ENCODE peak calls at places on chromosomes 4 and X, in six cellular contexts. One of them, this sample, is unnamed.

GRCh38 chr4:48943387-48943786 is 36.8 kb upstream of the OCIAD2 start:
- DNase-seq in stimulated activated CD8-positive, alpha-beta memory T cell treated with anti-CD3 and anti-CD28 coated beads, Interleukin-7, amount 100 ng/mL, for 1 hour: no peak
- DNase-seq in effector memory CD4-positive, alpha-beta T cell: no peak
- DNase-seq in foreskin fibroblast: no peak
- DNase-seq in effector CD4-positive, alpha-beta T cell: no peak
- DNase-seq in stromal cell of bone marrow: no peak
- DNase-seq in this sample: no peak

GRCh38 chr4:3850128-3850527 is 83.9 kb downstream of the ADRA2C start:
- DNase-seq in foreskin fibroblast: no peak
- DNase-seq in effector CD4-positive, alpha-beta T cell: no peak
- DNase-seq in stromal cell of bone marrow: no peak
- DNase-seq in stimulated activated CD8-positive, alpha-beta memory T cell treated with anti-CD3 and anti-CD28 coated beads, Interleukin-7, amount 100 ng/mL, for 1 hour: no peak
- DNase-seq in effector memory CD4-positive, alpha-beta T cell: no peak
- DNase-seq in this sample: no peak

GRCh38 chrX:112874614-112875013 is 34.0 kb upstream of the AMOT start:
- DNase-seq in effector memory CD4-positive, alpha-beta T cell: no peak
- DNase-seq in stimulated activated CD8-positive, alpha-beta memory T cell treated with anti-CD3 and anti-CD28 coated beads, Interleukin-7, amount 100 ng/mL, for 1 hour: no peak
- DNase-seq in effector CD4-positive, alpha-beta T cell: no peak
- DNase-seq in foreskin fibroblast: no peak
- DNase-seq in stromal cell of bone marrow: no peak
- DNase-seq in this sample: no peak

GRCh38 chr4:88244821-88245579 is 39.4 kb downstream of the PPM1K start:
- DNase-seq in stimulated activated CD8-positive, alpha-beta memory T cell treated with anti-CD3 and anti-CD28 coated beads, Interleukin-7, amount 100 ng/mL, for 1 hour: no peak
- DNase-seq in foreskin fibroblast: no peak
- DNase-seq in stromal cell of bone marrow: no peak
- DNase-seq in effector CD4-positive, alpha-beta T cell: peak; percentile 6
- DNase-seq in effector memory CD4-positive, alpha-beta T cell: no peak
- DNase-seq in this sample: no peak

GRCh38 chr4:25235401-25235800 is 1.6 kb downstream of the PI4K2B start:
- DNase-seq in effector CD4-positive, alpha-beta T cell: no peak
- DNase-seq in stimulated activated CD8-positive, alpha-beta memory T cell treated with anti-CD3 and anti-CD28 coated beads, Interleukin-7, amount 100 ng/mL, for 1 hour: no peak
- DNase-seq in effector memory CD4-positive, alpha-beta T cell: no peak
- DNase-seq in stromal cell of bone marrow: no peak
- DNase-seq in foreskin fibroblast: no peak
- DNase-seq in this sample: peak; percentile 21

GRCh38 chr4:15186149-15186548 is 183.9 kb downstream of the CPEB2 start:
- DNase-seq in foreskin fibroblast: no peak
- DNase-seq in stimulated activated CD8-positive, alpha-beta memory T cell treated with anti-CD3 and anti-CD28 coated beads, Interleukin-7, amount 100 ng/mL, for 1 hour: no peak
- DNase-seq in effector memory CD4-positive, alpha-beta T cell: no peak
- DNase-seq in stromal cell of bone marrow: no peak
- DNase-seq in effector CD4-positive, alpha-beta T cell: no peak
- DNase-seq in this sample: no peak

GRCh38 chrX:10611441-10612090 is 8.8 kb downstream of the MID1 start:
- DNase-seq in effector memory CD4-positive, alpha-beta T cell: no peak
- DNase-seq in foreskin fibroblast: no peak
- DNase-seq in stromal cell of bone marrow: no peak
- DNase-seq in stimulated activated CD8-positive, alpha-beta memory T cell treated with anti-CD3 and anti-CD28 coated beads, Interleukin-7, amount 100 ng/mL, for 1 hour: no peak
- DNase-seq in effector CD4-positive, alpha-beta T cell: no peak
- DNase-seq in this sample: no peak

GRCh38 chr4:911221-911751 is 20.8 kb downstream of the GAK start:
- DNase-seq in effector CD4-positive, alpha-beta T cell: no peak
- DNase-seq in foreskin fibroblast: no peak
- DNase-seq in stromal cell of bone marrow: no peak
- DNase-seq in effector memory CD4-positive, alpha-beta T cell: no peak
- DNase-seq in stimulated activated CD8-positive, alpha-beta memory T cell treated with anti-CD3 and anti-CD28 coated beads, Interleukin-7, amount 100 ng/mL, for 1 hour: no peak
- DNase-seq in this sample: no peak

GRCh38 chr4:52037730-52038108 is 380 bp downstream of the SGCB start:
- DNase-seq in effector memory CD4-positive, alpha-beta T cell: no peak
- DNase-seq in stimulated activated CD8-positive, alpha-beta memory T cell treated with anti-CD3 and anti-CD28 coated beads, Interleukin-7, amount 100 ng/mL, for 1 hour: no peak
- DNase-seq in stromal cell of bone marrow: no peak
- DNase-seq in effector CD4-positive, alpha-beta T cell: no peak
- DNase-seq in foreskin fibroblast: no peak
- DNase-seq in this sample: peak; percentile 39

GRCh38 chr4:48780867-48781219 is 764 bp upstream of the FRYL start:
- DNase-seq in stromal cell of bone marrow: no peak
- DNase-seq in effector CD4-positive, alpha-beta T cell: peak; percentile 30
- DNase-seq in stimulated activated CD8-positive, alpha-beta memory T cell treated with anti-CD3 and anti-CD28 coated beads, Interleukin-7, amount 100 ng/mL, for 1 hour: no peak
- DNase-seq in foreskin fibroblast: peak; percentile 31
- DNase-seq in effector memory CD4-positive, alpha-beta T cell: peak; percentile 9
- DNase-seq in this sample: no peak

GRCh38 chr4:18458465-18458864 is 436.9 kb upstream of the LCORL start:
- DNase-seq in stimulated activated CD8-positive, alpha-beta memory T cell treated with anti-CD3 and anti-CD28 coated beads, Interleukin-7, amount 100 ng/mL, for 1 hour: no peak
- DNase-seq in foreskin fibroblast: no peak
- DNase-seq in effector CD4-positive, alpha-beta T cell: no peak
- DNase-seq in stromal cell of bone marrow: no peak
- DNase-seq in effector memory CD4-positive, alpha-beta T cell: no peak
- DNase-seq in this sample: no peak

GRCh38 chr4:129193357-129194100 is 97.6 kb downstream of the C4orf33 start:
- DNase-seq in effector memory CD4-positive, alpha-beta T cell: no peak
- DNase-seq in effector CD4-positive, alpha-beta T cell: no peak
- DNase-seq in foreskin fibroblast: no peak
- DNase-seq in stromal cell of bone marrow: no peak
- DNase-seq in stimulated activated CD8-positive, alpha-beta memory T cell treated with anti-CD3 and anti-CD28 coated beads, Interleukin-7, amount 100 ng/mL, for 1 hour: no peak
- DNase-seq in this sample: no peak

GRCh38 chr4:126241631-126242030 is 926.9 kb downstream of the FAT4 start:
- DNase-seq in effector memory CD4-positive, alpha-beta T cell: no peak
- DNase-seq in effector CD4-positive, alpha-beta T cell: no peak
- DNase-seq in stromal cell of bone marrow: no peak
- DNase-seq in foreskin fibroblast: no peak
- DNase-seq in stimulated activated CD8-positive, alpha-beta memory T cell treated with anti-CD3 and anti-CD28 coated beads, Interleukin-7, amount 100 ng/mL, for 1 hour: no peak
- DNase-seq in this sample: no peak

GRCh38 chr4:10299601-10300000 is 157.6 kb downstream of the ZNF518B start:
- DNase-seq in effector memory CD4-positive, alpha-beta T cell: no peak
- DNase-seq in effector CD4-positive, alpha-beta T cell: no peak
- DNase-seq in stimulated activated CD8-positive, alpha-beta memory T cell treated with anti-CD3 and anti-CD28 coated beads, Interleukin-7, amount 100 ng/mL, for 1 hour: no peak
- DNase-seq in foreskin fibroblast: no peak
- DNase-seq in stromal cell of bone marrow: no peak
- DNase-seq in this sample: no peak

GRCh38 chrX:140525448-140525847 is 20.6 kb upstream of the SOX3 start:
- DNase-seq in stromal cell of bone marrow: peak; percentile 41
- DNase-seq in foreskin fibroblast: no peak
- DNase-seq in effector CD4-positive, alpha-beta T cell: no peak
- DNase-seq in effector memory CD4-positive, alpha-beta T cell: no peak
- DNase-seq in stimulated activated CD8-positive, alpha-beta memory T cell treated with anti-CD3 and anti-CD28 coated beads, Interleukin-7, amount 100 ng/mL, for 1 hour: no peak
- DNase-seq in this sample: no peak

GRCh38 chr4:128162434-128162833 is 101.3 kb downstream of the LARP1B start:
- DNase-seq in stromal cell of bone marrow: no peak
- DNase-seq in effector memory CD4-positive, alpha-beta T cell: no peak
- DNase-seq in foreskin fibroblast: peak; percentile 6
- DNase-seq in stimulated activated CD8-positive, alpha-beta memory T cell treated with anti-CD3 and anti-CD28 coated beads, Interleukin-7, amount 100 ng/mL, for 1 hour: no peak
- DNase-seq in effector CD4-positive, alpha-beta T cell: no peak
- DNase-seq in this sample: no peak

GRCh38 chrX:134990475-134991473 is at the start of gene SMIM10:
- DNase-seq in stimulated activated CD8-positive, alpha-beta memory T cell treated with anti-CD3 and anti-CD28 coated beads, Interleukin-7, amount 100 ng/mL, for 1 hour: no peak
- DNase-seq in effector CD4-positive, alpha-beta T cell: no peak
- DNase-seq in foreskin fibroblast: peak; percentile 76
- DNase-seq in stromal cell of bone marrow: peak; percentile 62
- DNase-seq in effector memory CD4-positive, alpha-beta T cell: no peak
- DNase-seq in this sample: no peak

GRCh38 chrX:80430826-80431501 is 10.7 kb downstream of the TENT5D start:
- DNase-seq in stimulated activated CD8-positive, alpha-beta memory T cell treated with anti-CD3 and anti-CD28 coated beads, Interleukin-7, amount 100 ng/mL, for 1 hour: no peak
- DNase-seq in effector CD4-positive, alpha-beta T cell: no peak
- DNase-seq in stromal cell of bone marrow: no peak
- DNase-seq in foreskin fibroblast: no peak
- DNase-seq in effector memory CD4-positive, alpha-beta T cell: no peak
- DNase-seq in this sample: no peak

GRCh38 chrX:3717742-3718420 is 4.4 kb upstream of the PRKX start:
- DNase-seq in foreskin fibroblast: no peak
- DNase-seq in effector CD4-positive, alpha-beta T cell: no peak
- DNase-seq in effector memory CD4-positive, alpha-beta T cell: no peak
- DNase-seq in stimulated activated CD8-positive, alpha-beta memory T cell treated with anti-CD3 and anti-CD28 coated beads, Interleukin-7, amount 100 ng/mL, for 1 hour: no peak
- DNase-seq in stromal cell of bone marrow: no peak
- DNase-seq in this sample: no peak

GRCh38 chrX:151985955-151986354 is 11.5 kb upstream of the GABRE start:
- DNase-seq in stromal cell of bone marrow: peak; percentile 68
- DNase-seq in effector memory CD4-positive, alpha-beta T cell: no peak
- DNase-seq in effector CD4-positive, alpha-beta T cell: no peak
- DNase-seq in stimulated activated CD8-positive, alpha-beta memory T cell treated with anti-CD3 and anti-CD28 coated beads, Interleukin-7, amount 100 ng/mL, for 1 hour: no peak
- DNase-seq in foreskin fibroblast: peak; percentile 70
- DNase-seq in this sample: no peak

GRCh38 chr4:141058739-141059507 is 74.3 kb downstream of the RNF150 start:
- DNase-seq in stimulated activated CD8-positive, alpha-beta memory T cell treated with anti-CD3 and anti-CD28 coated beads, Interleukin-7, amount 100 ng/mL, for 1 hour: no peak
- DNase-seq in foreskin fibroblast: peak; percentile 57
- DNase-seq in effector memory CD4-positive, alpha-beta T cell: no peak
- DNase-seq in stromal cell of bone marrow: peak; percentile 19
- DNase-seq in effector CD4-positive, alpha-beta T cell: no peak
- DNase-seq in this sample: no peak

GRCh38 chr4:47045261-47045660 is 13.9 kb downstream of the GABRB1 start:
- DNase-seq in effector CD4-positive, alpha-beta T cell: no peak
- DNase-seq in stimulated activated CD8-positive, alpha-beta memory T cell treated with anti-CD3 and anti-CD28 coated beads, Interleukin-7, amount 100 ng/mL, for 1 hour: no peak
- DNase-seq in stromal cell of bone marrow: no peak
- DNase-seq in foreskin fibroblast: no peak
- DNase-seq in effector memory CD4-positive, alpha-beta T cell: no peak
- DNase-seq in this sample: no peak

GRCh38 chr4:155960522-155960921 is 6.9 kb upstream of the CTSO start:
- DNase-seq in stimulated activated CD8-positive, alpha-beta memory T cell treated with anti-CD3 and anti-CD28 coated beads, Interleukin-7, amount 100 ng/mL, for 1 hour: no peak
- DNase-seq in effector CD4-positive, alpha-beta T cell: no peak
- DNase-seq in stromal cell of bone marrow: peak; percentile 70
- DNase-seq in effector memory CD4-positive, alpha-beta T cell: no peak
- DNase-seq in foreskin fibroblast: no peak
- DNase-seq in this sample: no peak

This sample was measured in NCI-H2171 treated with DMSO at 0.1 percent for 48 hours.